ENCODE peak calls at places on chromosome 4, in six cellular contexts. C, W, L, Z, U and F are unnamed samples.

GRCh38 chr4:183391204-183391603 is 53.2 kb upstream of the CDKN2AIP start:
- DNase-seq in C (no peak), W (no peak), L (no peak), Z (no peak), U (no peak), F (no peak)

GRCh38 chr4:79996950-79997349 is 76.1 kb downstream of the ANTXR2 start:
- DNase-seq in C (no peak), W (no peak), L (no peak), Z (no peak), U (no peak), F (no peak)

GRCh38 chr4:173146456-173146855 is 22.2 kb upstream of the GALNT7 start:
- DNase-seq in C (no peak), W (no peak), L (no peak), Z (no peak), U (no peak), F (no peak)

GRCh38 chr4:55012363-55013255 is 112.8 kb downstream of the KDR start:
- DNase-seq in C (no peak), W (no peak), L (no peak), Z (no peak), U (no peak), F (no peak)

GRCh38 chr4:140427919-140428471 is 547 bp upstream of the CLGN start:
- DNase-seq in C (no peak), W (peak; percentile 14), L (peak; percentile 17), Z (no peak), U (no peak), F (no peak)

GRCh38 chr4:100898844-100899243 is 381.0 kb upstream of the EMCN start:
- DNase-seq in C (no peak), W (no peak), L (no peak), Z (no peak), U (no peak), F (no peak)

GRCh38 chr4:84218002-84218401 is 281.1 kb downstream of the NKX6-1 start:
- DNase-seq in C (no peak), W (no peak), L (peak; percentile 27), Z (no peak), U (no peak), F (no peak)

GRCh38 chr4:86957214-86957613 is 22.4 kb downstream of the AFF1 start:
- DNase-seq in C (no peak), W (no peak), L (no peak), Z (no peak), U (no peak), F (no peak)

GRCh38 chr4:188015025-188015778 is 19.6 kb downstream of the ZFP42 start:
- DNase-seq in C (no peak), W (peak; percentile 43), L (peak; percentile 75), Z (no peak), U (no peak), F (no peak)

GRCh38 chr4:184420881-184421416 is 53.4 kb downstream of the IRF2 start:
- DNase-seq in C (no peak), W (no peak), L (peak; percentile 14), Z (no peak), U (no peak), F (no peak)

GRCh38 chr4:128390475-128390996 is 102.9 kb upstream of the PGRMC2 start:
- DNase-seq in C (no peak), W (no peak), L (no peak), Z (no peak), U (no peak), F (no peak)
- H3K27ac ChIP-seq in C (no peak overlapping the region), W (no peak overlapping the region), L (no peak overlapping the region), Z (no peak overlapping the region), U (peak overlapping the region; percentile 51), F (no peak overlapping the region)

DNA sequence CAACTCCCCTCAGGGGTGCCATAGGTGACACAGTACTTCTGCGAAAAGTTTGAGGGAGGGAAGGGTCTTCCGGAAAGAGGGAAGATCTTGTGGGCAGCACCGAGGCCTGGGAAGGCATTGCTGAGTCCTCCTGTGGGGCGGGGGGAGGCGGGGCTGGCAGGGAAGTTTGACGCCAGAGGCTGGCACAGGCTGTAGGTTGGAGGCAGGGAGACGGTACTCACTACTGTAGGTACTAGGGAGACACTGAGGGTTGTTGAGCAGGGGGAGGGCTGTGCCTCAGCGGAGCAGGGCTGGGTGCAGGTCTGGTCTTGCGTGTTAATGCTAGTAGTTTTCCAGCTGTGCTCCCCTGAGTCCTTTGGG is 23.3 kb upstream of the PSAPL1 start:
- DNase-seq in C (no peak), W (no peak), L (no peak), Z (no peak), U (no peak), F (no peak)
- H3K27me3 ChIP-seq in C (no peaks in the 10 kb centered on the region), W (no peaks in the 10 kb centered on the region), L (no peaks in the 10 kb centered on the region), Z (no peaks in the 10 kb centered on the region), U (no peaks in the 10 kb centered on the region), F (no peaks in the 10 kb centered on the region)

GRCh38 chr4:40621229-40621591 is 8.5 kb downstream of the RBM47 start:
- DNase-seq in C (no peak), W (no peak), L (no peak), Z (no peak), U (no peak), F (no peak)
- H3K27ac ChIP-seq in C (no peak overlapping the region), W (peak overlapping the region; percentile 48), L (peak overlapping the region; percentile 36), Z (peak overlapping the region; percentile 4), U (no peak overlapping the region), F (no peak overlapping the region)

DNA sequence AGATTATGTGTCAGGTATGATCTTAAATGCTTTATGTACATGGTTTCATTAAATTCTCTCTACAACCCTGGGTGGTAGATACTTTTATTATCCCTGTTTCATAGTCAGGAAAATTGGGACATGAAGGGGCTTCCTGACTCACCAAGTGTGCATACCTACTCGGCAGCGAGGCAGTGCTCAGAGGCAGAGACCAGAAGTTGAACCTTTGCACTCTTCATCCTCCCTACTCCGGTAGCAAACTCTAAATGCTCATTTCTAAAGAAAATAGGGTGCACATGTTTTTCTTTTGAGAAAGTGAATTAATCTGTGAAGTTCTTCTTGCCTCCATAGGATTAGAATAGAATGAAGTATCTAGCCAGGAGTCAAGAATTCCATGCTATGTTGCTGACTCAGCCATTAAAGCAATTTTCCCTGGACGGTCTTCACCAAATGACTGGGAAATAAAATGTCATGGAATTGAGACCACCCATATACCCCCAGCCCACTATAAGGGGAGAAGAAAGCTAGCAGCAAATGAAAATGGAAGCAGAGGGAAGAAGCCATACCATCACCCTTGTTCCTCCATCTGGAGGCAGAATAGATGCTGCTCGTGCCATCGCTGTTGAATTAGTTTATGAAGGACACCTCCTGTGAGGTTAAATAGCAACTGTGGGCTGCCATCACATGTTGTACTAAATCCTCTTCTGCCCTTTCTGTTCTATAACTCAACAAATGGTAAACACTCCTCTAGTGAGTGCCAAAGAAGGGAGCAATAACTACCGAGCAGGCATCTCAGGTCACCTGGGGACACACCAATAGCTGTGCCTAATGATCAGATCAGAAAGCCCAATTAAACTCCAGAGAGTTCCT is 355.4 kb downstream of the CAMK2D start:
- DNase-seq in C (no peak), W (no peak), L (no peak), Z (no peak), U (no peak), F (no peak)
- H3K27me3 ChIP-seq in C (no peaks in the 10 kb centered on the region), W (no peaks in the 10 kb centered on the region), L (no peaks in the 10 kb centered on the region), Z (no peaks in the 10 kb centered on the region), U (no peaks in the 10 kb centered on the region), F (peaks cover 4% of the 10 kb centered on the region)

GRCh38 chr4:1579834-1580686 is 104.1 kb downstream of the FAM53A start:
- DNase-seq in C (peak; percentile 90), W (peak; percentile 92), L (peak; percentile 96), Z (peak; percentile 83), U (peak; percentile 97), F (peak; percentile 86)
- H3K27ac ChIP-seq in C (peak overlapping the region; percentile 82), W (peak overlapping the region; percentile 47), L (no peak overlapping the region), Z (peak overlapping the region; percentile 75), U (peak overlapping the region; percentile 61), F (peak overlapping the region; percentile 81)